ENCODE peak calls at places on chromosome 20, in eight cellular contexts. One of them, this sample, is unnamed.

GRCh38 chr20:58550661-58551060 is 35.5 kb upstream of the APCDD1L start:
- DNase-seq in testis: peak; percentile 9
- DNase-seq in lower lobe of right lung: no peak
- DNase-seq in suprapubic skin: no peak
- DNase-seq in fibroblast of lung: peak; percentile 94
- DNase-seq in CD8-positive, alpha-beta T cell: no peak
- DNase-seq in mesenchymal stem cell: peak; percentile 86
- DNase-seq in A549: no peak
- DNase-seq in this sample: no peak

GRCh38 chr20:6993526-6993925 is 226.0 kb downstream of the BMP2 start:
- DNase-seq in testis: no peak
- DNase-seq in lower lobe of right lung: no peak
- DNase-seq in suprapubic skin: no peak
- DNase-seq in fibroblast of lung: no peak
- DNase-seq in CD8-positive, alpha-beta T cell: no peak
- DNase-seq in mesenchymal stem cell: no peak
- DNase-seq in A549: no peak
- DNase-seq in this sample: no peak

GRCh38 chr20:33719277-33719988 is 677 bp downstream of the PXMP4 start:
- DNase-seq in testis: no peak
- DNase-seq in lower lobe of right lung: no peak
- DNase-seq in suprapubic skin: no peak
- DNase-seq in fibroblast of lung: no peak
- DNase-seq in CD8-positive, alpha-beta T cell: no peak
- DNase-seq in mesenchymal stem cell: no peak
- DNase-seq in A549: no peak
- DNase-seq in this sample: no peak

GRCh38 chr20:21323640-21324039 is 20.5 kb downstream of the XRN2 start:
- DNase-seq in testis: no peak
- DNase-seq in lower lobe of right lung: no peak
- DNase-seq in suprapubic skin: no peak
- DNase-seq in fibroblast of lung: peak; percentile 85
- DNase-seq in CD8-positive, alpha-beta T cell: no peak
- DNase-seq in mesenchymal stem cell: peak; percentile 88
- DNase-seq in A549: no peak
- DNase-seq in this sample: no peak

GRCh38 chr20:48604936-48605335 is 222.9 kb downstream of the PREX1 start:
- DNase-seq in testis: no peak
- DNase-seq in lower lobe of right lung: peak; percentile 28
- DNase-seq in suprapubic skin: peak; percentile 14
- DNase-seq in fibroblast of lung: no peak
- DNase-seq in CD8-positive, alpha-beta T cell: no peak
- DNase-seq in mesenchymal stem cell: no peak
- DNase-seq in A549: no peak
- DNase-seq in this sample: no peak

GRCh38 chr20:58219342-58219700 is 9.1 kb downstream of the ANKRD60 start:
- DNase-seq in testis: no peak
- DNase-seq in lower lobe of right lung: no peak
- DNase-seq in suprapubic skin: no peak
- DNase-seq in fibroblast of lung: peak; percentile 74
- DNase-seq in CD8-positive, alpha-beta T cell: no peak
- DNase-seq in mesenchymal stem cell: no peak
- DNase-seq in A549: no peak
- DNase-seq in this sample: no peak

GRCh38 chr20:58688838-58689237 is 3.8 kb upstream of the NPEPL1 start:
- DNase-seq in testis: no peak
- DNase-seq in lower lobe of right lung: no peak
- DNase-seq in suprapubic skin: no peak
- DNase-seq in fibroblast of lung: no peak
- DNase-seq in CD8-positive, alpha-beta T cell: no peak
- DNase-seq in mesenchymal stem cell: no peak
- DNase-seq in A549: no peak
- DNase-seq in this sample: no peak

GRCh38 chr20:568865-569415 is 25.4 kb upstream of the CSNK2A1 start:
- DNase-seq in testis: no peak
- DNase-seq in lower lobe of right lung: no peak
- DNase-seq in suprapubic skin: no peak
- DNase-seq in fibroblast of lung: no peak
- DNase-seq in CD8-positive, alpha-beta T cell: no peak
- DNase-seq in mesenchymal stem cell: no peak
- DNase-seq in A549: no peak
- DNase-seq in this sample: no peak

GRCh38 chr20:64044484-64045247 is 4.8 kb downstream of the SOX18 start:
- DNase-seq in testis: no peak
- DNase-seq in lower lobe of right lung: no peak
- DNase-seq in suprapubic skin: no peak
- DNase-seq in fibroblast of lung: peak; percentile 44
- DNase-seq in CD8-positive, alpha-beta T cell: no peak
- DNase-seq in mesenchymal stem cell: peak; percentile 50
- DNase-seq in A549: peak; percentile 52
- DNase-seq in this sample: no peak

GRCh38 chr20:18639501-18639979 is 51.7 kb downstream of the DTD1 start:
- DNase-seq in testis: no peak
- DNase-seq in lower lobe of right lung: no peak
- DNase-seq in suprapubic skin: no peak
- DNase-seq in fibroblast of lung: no peak
- DNase-seq in CD8-positive, alpha-beta T cell: no peak
- DNase-seq in mesenchymal stem cell: no peak
- DNase-seq in A549: no peak
- DNase-seq in this sample: no peak

GRCh38 chr20:50309280-50309763 is 118.7 kb downstream of the CEBPB start:
- DNase-seq in testis: no peak
- DNase-seq in lower lobe of right lung: no peak
- DNase-seq in suprapubic skin: no peak
- DNase-seq in fibroblast of lung: peak; percentile 81
- DNase-seq in CD8-positive, alpha-beta T cell: no peak
- DNase-seq in mesenchymal stem cell: peak; percentile 90
- DNase-seq in A549: no peak
- DNase-seq in this sample: no peak

GRCh38 chr20:50392138-50392866 is 117.9 kb upstream of the PTPN1 start:
- DNase-seq in testis: no peak
- DNase-seq in lower lobe of right lung: no peak
- DNase-seq in suprapubic skin: no peak
- DNase-seq in fibroblast of lung: no peak
- DNase-seq in CD8-positive, alpha-beta T cell: peak; percentile 24
- DNase-seq in mesenchymal stem cell: no peak
- DNase-seq in A549: no peak
- DNase-seq in this sample: no peak

GRCh38 chr20:35146299-35146921 is 726 bp downstream of the EDEM2 start:
- DNase-seq in testis: peak; percentile 21
- DNase-seq in lower lobe of right lung: peak; percentile 54
- DNase-seq in suprapubic skin: peak; percentile 73
- DNase-seq in fibroblast of lung: no peak
- DNase-seq in CD8-positive, alpha-beta T cell: peak; percentile 31
- DNase-seq in mesenchymal stem cell: peak; percentile 67
- DNase-seq in A549: peak; percentile 78
- DNase-seq in this sample: peak; percentile 77

GRCh38 chr20:4383966-4384365 is 337.7 kb upstream of the PRND start:
- DNase-seq in testis: no peak
- DNase-seq in lower lobe of right lung: no peak
- DNase-seq in suprapubic skin: no peak
- DNase-seq in fibroblast of lung: peak; percentile 47
- DNase-seq in CD8-positive, alpha-beta T cell: no peak
- DNase-seq in mesenchymal stem cell: no peak
- DNase-seq in A549: no peak
- DNase-seq in this sample: no peak

GRCh38 chr20:57876163-57876562 is 166.3 kb upstream of the PMEPA1 start:
- DNase-seq in testis: no peak
- DNase-seq in lower lobe of right lung: no peak
- DNase-seq in suprapubic skin: no peak
- DNase-seq in fibroblast of lung: no peak
- DNase-seq in CD8-positive, alpha-beta T cell: no peak
- DNase-seq in mesenchymal stem cell: no peak
- DNase-seq in A549: no peak
- DNase-seq in this sample: no peak

GRCh38 chr20:39019805-39020325 is 57.7 kb downstream of the DHX35 start:
- DNase-seq in testis: no peak
- DNase-seq in lower lobe of right lung: no peak
- DNase-seq in suprapubic skin: no peak
- DNase-seq in fibroblast of lung: peak; percentile 27
- DNase-seq in CD8-positive, alpha-beta T cell: no peak
- DNase-seq in mesenchymal stem cell: no peak
- DNase-seq in A549: no peak
- DNase-seq in this sample: no peak

GRCh38 chr20:1734269-1734858 is 76.8 kb upstream of the SIRPG start:
- DNase-seq in testis: no peak
- DNase-seq in lower lobe of right lung: no peak
- DNase-seq in suprapubic skin: no peak
- DNase-seq in fibroblast of lung: no peak
- DNase-seq in CD8-positive, alpha-beta T cell: peak; percentile 28
- DNase-seq in mesenchymal stem cell: no peak
- DNase-seq in A549: no peak
- DNase-seq in this sample: no peak

GRCh38 chr20:47875302-47876025 is 90.2 kb upstream of the SULF2 start:
- DNase-seq in testis: peak; percentile 38
- DNase-seq in lower lobe of right lung: no peak
- DNase-seq in suprapubic skin: no peak
- DNase-seq in fibroblast of lung: no peak
- DNase-seq in CD8-positive, alpha-beta T cell: no peak
- DNase-seq in mesenchymal stem cell: peak; percentile 72
- DNase-seq in A549: no peak
- DNase-seq in this sample: no peak

GRCh38 chr20:8844179-8844578 is 224.7 kb upstream of the PLCB4 start:
- DNase-seq in testis: no peak
- DNase-seq in lower lobe of right lung: no peak
- DNase-seq in suprapubic skin: no peak
- DNase-seq in fibroblast of lung: no peak
- DNase-seq in CD8-positive, alpha-beta T cell: no peak
- DNase-seq in mesenchymal stem cell: no peak
- DNase-seq in A549: no peak
- DNase-seq in this sample: no peak

GRCh38 chr20:24745617-24746350 is 203.3 kb upstream of the CST7 start:
- DNase-seq in testis: no peak
- DNase-seq in lower lobe of right lung: no peak
- DNase-seq in suprapubic skin: no peak
- DNase-seq in fibroblast of lung: no peak
- DNase-seq in CD8-positive, alpha-beta T cell: no peak
- DNase-seq in mesenchymal stem cell: no peak
- DNase-seq in A549: no peak
- DNase-seq in this sample: no peak

GRCh38 chr20:35327074-35327976 is 35.1 kb upstream of the FAM83C start:
- DNase-seq in testis: no peak
- DNase-seq in lower lobe of right lung: no peak
- DNase-seq in suprapubic skin: no peak
- DNase-seq in fibroblast of lung: peak; percentile 48
- DNase-seq in CD8-positive, alpha-beta T cell: no peak
- DNase-seq in mesenchymal stem cell: peak; percentile 66
- DNase-seq in A549: no peak
- DNase-seq in this sample: no peak

GRCh38 chr20:46838002-46838401 is 56.6 kb upstream of the EYA2 start:
- DNase-seq in testis: no peak
- DNase-seq in lower lobe of right lung: no peak
- DNase-seq in suprapubic skin: no peak
- DNase-seq in fibroblast of lung: no peak
- DNase-seq in CD8-positive, alpha-beta T cell: no peak
- DNase-seq in mesenchymal stem cell: no peak
- DNase-seq in A549: no peak
- DNase-seq in this sample: no peak

DNA sequence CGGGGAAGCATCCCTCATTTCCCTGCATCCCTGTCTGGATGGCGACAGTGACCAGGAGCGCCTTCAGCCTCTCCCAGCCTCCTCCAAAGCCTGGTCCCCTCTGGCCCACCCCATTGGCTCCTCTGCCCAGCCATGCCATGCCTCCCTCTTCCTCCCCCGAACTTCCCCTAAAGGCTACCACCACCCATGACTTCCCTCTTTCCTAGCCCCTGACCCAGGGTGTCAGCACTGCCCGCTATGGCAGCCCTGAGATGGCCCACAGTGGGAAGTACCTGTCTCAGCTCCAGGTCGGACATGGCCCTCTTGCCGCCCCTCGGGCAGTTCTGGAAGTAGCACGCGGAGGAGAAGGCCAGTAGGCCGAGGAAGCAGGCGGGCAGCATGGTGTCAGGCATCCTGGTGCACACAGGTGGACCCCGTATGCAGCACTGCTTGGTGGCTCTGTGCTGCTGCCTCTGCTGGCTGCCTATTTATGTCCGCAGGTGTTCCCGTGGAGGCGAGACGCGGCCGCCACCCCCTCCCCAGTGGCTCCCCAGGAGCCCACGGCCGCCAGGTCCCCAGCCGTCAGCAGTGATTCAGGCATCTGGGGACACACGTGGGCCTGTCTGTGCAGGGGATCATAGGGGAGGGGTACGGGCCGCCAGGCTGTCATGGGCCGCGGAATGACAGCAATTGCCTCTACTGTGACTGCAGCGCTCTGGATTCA is at the start of gene AVP:
- DNase-seq in testis: no peak
- DNase-seq in lower lobe of right lung: no peak
- DNase-seq in suprapubic skin: no peak
- DNase-seq in fibroblast of lung: no peak
- DNase-seq in CD8-positive, alpha-beta T cell: no peak
- DNase-seq in mesenchymal stem cell: no peak
- DNase-seq in A549: no peak
- DNase-seq in this sample: no peak
- H3K4me1 ChIP-seq in testis: peaks cover 8% of the 10 kb centered on the region
- H3K4me1 ChIP-seq in lower lobe of right lung: peaks cover 16% of the 10 kb centered on the region
- H3K4me1 ChIP-seq in suprapubic skin: peaks cover 14% of the 10 kb centered on the region
- H3K4me1 ChIP-seq in fibroblast of lung: peaks cover 7% of the 10 kb centered on the region
- H3K4me1 ChIP-seq in CD8-positive, alpha-beta T cell: peaks cover 17% of the 10 kb centered on the region
- H3K4me1 ChIP-seq in mesenchymal stem cell: peaks cover 18% of the 10 kb centered on the region
- H3K4me1 ChIP-seq in A549: peaks cover 19% of the 10 kb centered on the region
- H3K4me1 ChIP-seq in this sample: no peaks in the 10 kb centered on the region

GRCh38 chr20:60316759-60317158 is 358.5 kb downstream of the CDH26 start:
- DNase-seq in testis: no peak
- DNase-seq in lower lobe of right lung: no peak
- DNase-seq in suprapubic skin: no peak
- DNase-seq in fibroblast of lung: no peak
- DNase-seq in CD8-positive, alpha-beta T cell: no peak
- DNase-seq in mesenchymal stem cell: no peak
- DNase-seq in A549: no peak
- DNase-seq in this sample: no peak
- H3K27ac ChIP-seq in testis: no peak overlapping the region
- H3K27ac ChIP-seq in lower lobe of right lung: no peak overlapping the region
- H3K27ac ChIP-seq in suprapubic skin: no peak overlapping the region
- H3K27ac ChIP-seq in fibroblast of lung: no peak overlapping the region
- H3K27ac ChIP-seq in CD8-positive, alpha-beta T cell: no peak overlapping the region
- H3K27ac ChIP-seq in mesenchymal stem cell: no peak overlapping the region
- H3K27ac ChIP-seq in A549: no peak overlapping the region
- H3K27ac ChIP-seq in this sample: no peak overlapping the region

GRCh38 chr20:53752971-53753879 is 159.6 kb upstream of the ZNF217 start:
- DNase-seq in testis: no peak
- DNase-seq in lower lobe of right lung: no peak
- DNase-seq in suprapubic skin: peak; percentile 17
- DNase-seq in fibroblast of lung: no peak
- DNase-seq in CD8-positive, alpha-beta T cell: no peak
- DNase-seq in mesenchymal stem cell: peak; percentile 63
- DNase-seq in A549: no peak
- DNase-seq in this sample: no peak
- H3K4me3 ChIP-seq in testis: no peak overlapping the region
- H3K4me3 ChIP-seq in lower lobe of right lung: no peak overlapping the region
- H3K4me3 ChIP-seq in suprapubic skin: no peak overlapping the region
- H3K4me3 ChIP-seq in fibroblast of lung: no peak overlapping the region
- H3K4me3 ChIP-seq in CD8-positive, alpha-beta T cell: no peak overlapping the region
- H3K4me3 ChIP-seq in mesenchymal stem cell: no peak overlapping the region
- H3K4me3 ChIP-seq in A549: peak overlapping the region; percentile 31
- H3K4me3 ChIP-seq in this sample: no peak overlapping the region

DNA sequence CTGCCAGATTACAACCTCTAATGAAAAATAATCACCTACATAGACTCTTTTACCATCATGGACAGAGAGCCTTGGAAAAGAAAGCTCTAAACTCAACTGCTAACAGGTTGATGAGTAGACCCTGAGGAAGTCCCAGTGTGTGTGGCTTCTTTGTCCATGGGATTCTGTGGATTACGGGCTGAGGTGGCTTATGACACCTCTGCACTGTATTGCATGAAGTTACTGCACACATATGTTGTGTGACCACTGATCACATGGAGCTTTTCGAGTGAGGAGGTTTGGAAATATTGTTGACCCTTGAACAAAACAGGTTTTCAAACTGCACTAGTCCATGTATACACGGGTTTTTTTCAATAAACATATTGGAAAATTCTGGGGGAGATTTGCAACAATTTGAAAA is 124.4 kb downstream of the RIN2 start:
- DNase-seq in testis: no peak
- DNase-seq in lower lobe of right lung: no peak
- DNase-seq in suprapubic skin: no peak
- DNase-seq in fibroblast of lung: no peak
- DNase-seq in CD8-positive, alpha-beta T cell: no peak
- DNase-seq in mesenchymal stem cell: no peak
- DNase-seq in A549: no peak
- DNase-seq in this sample: no peak
- H3K4me1 ChIP-seq in testis: no peaks in the 10 kb centered on the region
- H3K4me1 ChIP-seq in lower lobe of right lung: peaks cover 25% of the 10 kb centered on the region
- H3K4me1 ChIP-seq in suprapubic skin: peaks cover 32% of the 10 kb centered on the region
- H3K4me1 ChIP-seq in fibroblast of lung: peaks cover 8% of the 10 kb centered on the region
- H3K4me1 ChIP-seq in CD8-positive, alpha-beta T cell: no peaks in the 10 kb centered on the region
- H3K4me1 ChIP-seq in mesenchymal stem cell: peaks cover 22% of the 10 kb centered on the region
- H3K4me1 ChIP-seq in A549: peaks cover 71% of the 10 kb centered on the region
- H3K4me1 ChIP-seq in this sample: peaks cover 5% of the 10 kb centered on the region